ENCODE peak calls at places on chromosomes 1 and 21, in seven cellular contexts. J, D, N, P, V, E and R are unnamed samples.
A peak's percentile ranks its signal among the peaks of the same experiment; 100 is the strongest.

GRCh38 chr21:35932232-35932911 is 128.0 kb downstream of the SETD4 start:
- DNase-seq in V (no peak), J (peak; percentile 53), D (peak; percentile 86), P (peak; percentile 95), N (peak; percentile 91), E (no peak), R (peak; percentile 48)

GRCh38 chr1:79040424-79041089 is 34.0 kb upstream of the ADGRL4 start:
- DNase-seq in N (peak; percentile 9), D (no peak), V (no peak), E (no peak), J (no peak), P (peak; percentile 78), R (no peak)

GRCh38 chr1:10668241-10668761 is 128.1 kb downstream of the CASZ1 start:
- DNase-seq in D (no peak), N (no peak), P (peak; percentile 41), J (no peak), E (no peak), V (no peak), R (no peak)

GRCh38 chr1:6385673-6386191 is 7.8 kb downstream of the ACOT7 start:
- DNase-seq in N (peak; percentile 83), E (peak; percentile 46), J (peak; percentile 42), P (peak; percentile 48), V (peak; percentile 56), D (peak; percentile 71), R (peak; percentile 60)

GRCh38 chr1:185632659-185633428 is 101.3 kb upstream of the HMCN1 start:
- DNase-seq in D (no peak), N (peak; percentile 89), E (no peak), P (no peak), J (no peak), V (no peak), R (peak; percentile 53)

GRCh38 chr1:100347009-100347966 is 5.0 kb upstream of the CDC14A start:
- DNase-seq in E (peak; percentile 81), J (no peak), P (peak; percentile 6), V (no peak), D (no peak), N (peak; percentile 77), R (no peak)

GRCh38 chr1:232880354-232880753 is 70.1 kb upstream of the NTPCR start:
- DNase-seq in D (no peak), P (peak; percentile 26), N (no peak), J (no peak), E (peak; percentile 44), V (no peak), R (no peak)

GRCh38 chr21:42314616-42315295 is 453 bp downstream of the TFF3 start:
- DNase-seq in J (no peak), N (no peak), D (no peak), P (no peak), E (no peak), V (no peak), R (no peak)

GRCh38 chr21:45228656-45229240 is 58.9 kb downstream of the POFUT2 start:
- DNase-seq in P (no peak), V (no peak), E (no peak), D (no peak), J (no peak), N (peak; percentile 30), R (no peak)

GRCh38 chr21:44423941-44424607 is 31.2 kb upstream of the LRRC3 start:
- DNase-seq in N (no peak), V (no peak), P (no peak), E (no peak), J (peak; percentile 1), D (no peak), R (no peak)

GRCh38 chr1:94325379-94326302 is 88.3 kb upstream of the ARHGAP29 start:
- DNase-seq in D (peak; percentile 29), E (no peak), V (no peak), J (no peak), N (peak; percentile 100), P (peak; percentile 98), R (no peak)

GRCh38 chr1:165254376-165254775 is 102.1 kb downstream of the LMX1A start:
- DNase-seq in D (no peak), V (no peak), P (no peak), E (no peak), N (no peak), J (no peak), R (no peak)

GRCh38 chr1:180901221-180901990 is 11.3 kb upstream of the KIAA1614 start:
- DNase-seq in V (no peak), E (no peak), J (no peak), P (no peak), N (no peak), D (no peak), R (no peak)

DNA sequence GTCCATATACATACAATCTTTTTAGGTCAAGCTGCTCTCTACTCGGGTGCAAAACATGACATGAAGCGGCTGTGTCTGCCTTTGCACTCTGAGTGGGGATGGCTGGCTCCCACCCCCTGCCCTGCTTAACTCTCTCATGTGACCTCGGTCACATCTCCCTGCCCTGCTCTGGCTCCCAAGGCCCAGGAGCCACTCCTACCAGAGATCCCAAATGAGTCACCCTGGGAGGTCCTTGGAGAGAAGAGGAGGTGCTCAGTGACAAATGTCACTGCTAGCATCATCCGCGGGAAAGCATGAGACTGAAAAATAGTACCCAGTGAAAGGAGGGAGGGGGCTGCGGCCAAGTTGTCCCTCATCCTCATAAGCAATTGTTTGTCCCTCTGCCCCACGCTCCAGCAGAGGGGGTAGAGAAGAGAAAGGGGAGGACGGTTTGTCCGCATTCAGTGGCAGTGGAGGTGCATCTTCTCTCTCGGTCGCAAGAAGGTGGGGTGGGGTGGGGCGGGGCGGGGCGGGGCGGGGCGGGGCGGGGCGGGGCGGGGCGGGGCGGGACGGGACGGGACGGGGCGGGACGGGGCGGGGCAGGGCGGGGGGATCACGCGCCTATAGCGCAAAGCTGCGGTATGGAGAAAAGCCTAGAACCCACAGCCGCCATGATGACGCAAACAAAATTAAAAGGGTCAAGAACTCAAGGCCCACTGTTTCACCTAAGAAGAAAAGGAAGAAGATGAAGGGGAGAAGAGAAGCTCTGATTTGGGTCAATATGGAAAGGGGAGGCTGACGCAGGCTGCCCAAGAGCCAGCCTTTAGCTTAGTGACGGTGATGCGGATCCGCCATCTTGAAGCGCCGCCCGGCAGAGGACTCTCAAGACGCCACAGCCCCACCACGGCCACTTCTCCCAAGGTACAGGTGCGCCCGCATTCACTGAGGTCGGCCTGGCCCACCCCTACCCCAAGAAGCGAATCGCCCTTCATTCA is 66.2 kb downstream of the CD46 start:
- DNase-seq in J (peak; percentile 64), D (peak; percentile 82), P (no peak), N (no peak), E (peak; percentile 83), V (no peak), R (no peak)
- H3K4me1 ChIP-seq in J (peaks cover 97% of the 10 kb centered on the region), D (peaks cover 37% of the 10 kb centered on the region), P (peaks cover 30% of the 10 kb centered on the region), N (peaks cover 36% of the 10 kb centered on the region), E (peaks cover 40% of the 10 kb centered on the region), V (peaks cover 37% of the 10 kb centered on the region), R (peaks cover 89% of the 10 kb centered on the region)

GRCh38 chr1:202932476-202932875 is 5.4 kb upstream of the KLHL12 start:
- DNase-seq in V (no peak), D (no peak), P (no peak), J (no peak), E (no peak), N (no peak), R (no peak)

GRCh38 chr1:202923533-202923932 is 3.5 kb downstream of the KLHL12 start:
- DNase-seq in N (no peak), E (no peak), D (no peak), P (no peak), V (no peak), J (no peak), R (no peak)

DNA sequence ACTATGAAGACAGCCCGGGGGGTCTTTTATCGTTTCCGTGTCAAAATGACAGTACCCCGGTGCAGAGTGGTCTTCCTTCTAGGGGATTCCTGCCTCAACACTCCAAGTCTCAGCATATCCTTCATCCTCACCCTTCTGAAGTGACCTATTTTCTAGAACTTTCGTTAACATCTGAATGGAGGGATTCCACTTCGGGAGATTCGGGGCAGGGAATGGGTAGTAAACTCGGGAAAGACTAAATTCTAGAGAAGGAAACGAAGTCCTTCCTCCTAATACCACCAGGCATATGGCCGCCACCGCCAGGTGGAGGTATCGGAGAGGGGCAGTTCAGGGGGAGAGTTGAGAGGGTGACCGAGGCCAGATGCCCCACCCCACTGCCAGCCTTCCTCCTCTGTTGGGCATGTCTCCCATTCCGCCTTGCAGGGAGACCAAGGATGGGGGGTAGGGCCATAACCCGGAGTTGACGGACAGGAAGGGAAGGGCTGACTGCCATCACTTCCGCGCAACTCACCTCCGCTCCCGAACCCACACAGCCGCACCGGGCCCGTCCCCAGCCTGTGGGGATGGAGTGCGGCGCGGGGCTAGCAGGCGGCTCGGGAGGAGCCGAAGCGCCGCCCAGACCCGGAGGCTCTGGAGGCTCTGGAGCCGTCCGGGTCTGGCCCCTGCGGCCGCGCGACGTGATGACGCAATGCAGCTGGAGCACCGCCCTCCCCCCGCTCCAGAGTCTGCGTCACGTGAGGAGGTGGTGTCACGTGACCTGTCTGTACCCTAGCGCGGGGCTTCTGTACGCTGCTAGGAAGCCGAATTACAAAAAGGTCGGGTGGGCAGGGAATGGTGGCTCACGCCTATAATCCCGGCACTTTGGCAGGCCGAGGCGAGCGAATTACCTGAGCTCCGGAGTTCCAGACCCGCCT is at the start of gene KLHL12:
- DNase-seq in E (peak; percentile 99), V (peak; percentile 96), D (peak; percentile 97), N (peak; percentile 95), P (peak; percentile 97), J (peak; percentile 97), R (peak; percentile 98)
- TF ChIP-seq CTCF in E (peak; percentile 81), V (peak; percentile 75), D (peak; percentile 59), N (peak; percentile 51), P (peak; percentile 61), J (peak; percentile 66), R (peak; percentile 56)

DNA sequence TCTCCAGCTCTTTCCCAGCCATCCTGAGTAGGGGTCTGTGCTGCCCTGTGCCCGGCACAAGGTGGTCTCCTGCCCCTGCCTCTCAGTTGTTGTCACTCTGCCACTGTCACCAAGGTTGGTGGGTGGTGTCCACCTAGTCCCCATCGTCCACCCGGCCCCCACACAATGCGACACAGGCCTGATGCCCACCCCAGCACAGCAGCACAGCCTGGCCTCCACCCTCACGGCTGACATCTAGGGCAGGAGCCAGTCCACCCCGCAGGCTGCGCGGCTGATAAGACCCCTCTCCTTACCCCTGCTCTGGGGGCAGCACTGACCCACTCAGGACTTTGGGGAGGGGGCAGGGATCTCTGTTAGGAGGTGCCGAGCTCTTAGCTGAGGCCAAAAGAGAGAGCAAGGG is 198.3 kb downstream of the LIPI start:
- DNase-seq in P (no peak), J (no peak), E (no peak), D (no peak), N (no peak), V (no peak), R (no peak)
- H3K9me3 ChIP-seq in P (peaks cover 2% of the 10 kb centered on the region), J (no peaks in the 10 kb centered on the region), E (no peaks in the 10 kb centered on the region), D (no peaks in the 10 kb centered on the region), N (no peaks in the 10 kb centered on the region), V (no peaks in the 10 kb centered on the region), R (no peaks in the 10 kb centered on the region)

GRCh38 chr1:234845097-234845660 is 235.2 kb upstream of the IRF2BP2 start:
- DNase-seq in E (no peak), J (no peak), N (peak; percentile 60), D (no peak), V (no peak), P (peak; percentile 40), R (no peak)

GRCh38 chr1:234840843-234841242 is 230.9 kb upstream of the IRF2BP2 start:
- DNase-seq in N (peak; percentile 27), V (no peak), D (no peak), E (no peak), P (no peak), J (no peak), R (no peak)

GRCh38 chr1:234841710-234842231 is 231.8 kb upstream of the IRF2BP2 start:
- DNase-seq in D (peak; percentile 49), P (no peak), E (no peak), J (no peak), V (no peak), N (no peak), R (peak; percentile 63)

GRCh38 chr1:234844479-234845031 is 234.6 kb upstream of the IRF2BP2 start:
- DNase-seq in N (peak; percentile 59), D (no peak), J (peak; percentile 42), V (no peak), E (no peak), P (peak; percentile 94), R (no peak)

GRCh38 chr1:234842726-234843641 is 233.0 kb upstream of the IRF2BP2 start:
- DNase-seq in P (no peak), V (no peak), N (peak; percentile 45), D (peak; percentile 68), J (peak; percentile 71), E (peak; percentile 52), R (no peak)
- H3K4me1 ChIP-seq in P (peaks cover 17% of the 10 kb centered on the region), V (no peaks in the 10 kb centered on the region), N (no peaks in the 10 kb centered on the region), D (peaks cover 7% of the 10 kb centered on the region), J (peaks cover 39% of the 10 kb centered on the region), E (peaks cover 13% of the 10 kb centered on the region), R (peaks cover 42% of the 10 kb centered on the region)